ENCODE peak calls at places on chromosome X, in seven cellular contexts. One of them, this sample, is unnamed.

GRCh38 chrX:70479197-70479969 is 34.7 kb downstream of the DLG3 start:
- DNase-seq in ascending aorta: no peak
- DNase-seq in dorsolateral prefrontal cortex: no peak
- DNase-seq in fibroblast of mammary gland: peak
- DNase-seq in mucosa of descending colon: no peak
- DNase-seq in neural progenitor cell: no peak
- DNase-seq in NB4: peak
- DNase-seq in this sample: no peak

GRCh38 chrX:66233206-66233605 is 69.2 kb downstream of the HEPH start:
- DNase-seq in ascending aorta: no peak
- DNase-seq in dorsolateral prefrontal cortex: no peak
- DNase-seq in fibroblast of mammary gland: no peak
- DNase-seq in mucosa of descending colon: no peak
- DNase-seq in neural progenitor cell: peak
- DNase-seq in NB4: no peak
- DNase-seq in this sample: no peak

GRCh38 chrX:10176121-10177003 is 19.6 kb downstream of the CLCN4 start:
- DNase-seq in ascending aorta: no peak
- DNase-seq in dorsolateral prefrontal cortex: no peak
- DNase-seq in fibroblast of mammary gland: no peak
- DNase-seq in mucosa of descending colon: no peak
- DNase-seq in neural progenitor cell: no peak
- DNase-seq in NB4: peak
- DNase-seq in this sample: no peak

GRCh38 chrX:70970482-70970999 is 39.6 kb upstream of the SLC7A3 start:
- DNase-seq in ascending aorta: no peak
- DNase-seq in dorsolateral prefrontal cortex: no peak
- DNase-seq in fibroblast of mammary gland: peak
- DNase-seq in mucosa of descending colon: no peak
- DNase-seq in neural progenitor cell: peak
- DNase-seq in NB4: peak
- DNase-seq in this sample: no peak

GRCh38 chrX:39903937-39904336 is 193.8 kb downstream of the BCOR start:
- DNase-seq in ascending aorta: no peak
- DNase-seq in dorsolateral prefrontal cortex: no peak
- DNase-seq in fibroblast of mammary gland: peak
- DNase-seq in mucosa of descending colon: no peak
- DNase-seq in neural progenitor cell: no peak
- DNase-seq in NB4: no peak
- DNase-seq in this sample: no peak

GRCh38 chrX:125680366-125680765 is 360.7 kb downstream of the TEX13C start:
- DNase-seq in ascending aorta: no peak
- DNase-seq in dorsolateral prefrontal cortex: no peak
- DNase-seq in fibroblast of mammary gland: no peak
- DNase-seq in mucosa of descending colon: no peak
- DNase-seq in neural progenitor cell: no peak
- DNase-seq in NB4: no peak
- DNase-seq in this sample: no peak

GRCh38 chrX:121886557-121886956 is 839.1 kb downstream of the GLUD2 start:
- DNase-seq in ascending aorta: no peak
- DNase-seq in dorsolateral prefrontal cortex: no peak
- DNase-seq in fibroblast of mammary gland: no peak
- DNase-seq in mucosa of descending colon: no peak
- DNase-seq in neural progenitor cell: no peak
- DNase-seq in NB4: no peak
- DNase-seq in this sample: no peak

GRCh38 chrX:118978451-118978850 is 4.0 kb downstream of the LONRF3 start:
- DNase-seq in ascending aorta: no peak
- DNase-seq in dorsolateral prefrontal cortex: no peak
- DNase-seq in fibroblast of mammary gland: no peak
- DNase-seq in mucosa of descending colon: no peak
- DNase-seq in neural progenitor cell: no peak
- DNase-seq in NB4: peak
- DNase-seq in this sample: peak

GRCh38 chrX:40030205-40030604 is 67.6 kb downstream of the BCOR start:
- DNase-seq in ascending aorta: no peak
- DNase-seq in dorsolateral prefrontal cortex: no peak
- DNase-seq in fibroblast of mammary gland: no peak
- DNase-seq in mucosa of descending colon: no peak
- DNase-seq in neural progenitor cell: no peak
- DNase-seq in NB4: no peak
- DNase-seq in this sample: no peak

GRCh38 chrX:40072246-40072645 is 25.5 kb downstream of the BCOR start:
- DNase-seq in ascending aorta: no peak
- DNase-seq in dorsolateral prefrontal cortex: no peak
- DNase-seq in fibroblast of mammary gland: no peak
- DNase-seq in mucosa of descending colon: no peak
- DNase-seq in neural progenitor cell: no peak
- DNase-seq in NB4: no peak
- DNase-seq in this sample: no peak

GRCh38 chrX:16445166-16445752 is 204.7 kb upstream of the S100G start:
- DNase-seq in ascending aorta: no peak
- DNase-seq in dorsolateral prefrontal cortex: no peak
- DNase-seq in fibroblast of mammary gland: peak
- DNase-seq in mucosa of descending colon: no peak
- DNase-seq in neural progenitor cell: peak
- DNase-seq in NB4: peak
- DNase-seq in this sample: peak

GRCh38 chrX:112769034-112769433 is 71.6 kb downstream of the AMOT start:
- DNase-seq in ascending aorta: no peak
- DNase-seq in dorsolateral prefrontal cortex: no peak
- DNase-seq in fibroblast of mammary gland: peak
- DNase-seq in mucosa of descending colon: no peak
- DNase-seq in neural progenitor cell: no peak
- DNase-seq in NB4: no peak
- DNase-seq in this sample: no peak

GRCh38 chrX:107738768-107739167 is 36.8 kb downstream of the TSC22D3 start:
- DNase-seq in ascending aorta: no peak
- DNase-seq in dorsolateral prefrontal cortex: peak
- DNase-seq in fibroblast of mammary gland: no peak
- DNase-seq in mucosa of descending colon: no peak
- DNase-seq in neural progenitor cell: no peak
- DNase-seq in NB4: no peak
- DNase-seq in this sample: no peak

GRCh38 chrX:71911023-71911730 is 532 bp downstream of the NHSL2 start:
- DNase-seq in ascending aorta: no peak
- DNase-seq in dorsolateral prefrontal cortex: no peak
- DNase-seq in fibroblast of mammary gland: no peak
- DNase-seq in mucosa of descending colon: peak
- DNase-seq in neural progenitor cell: peak
- DNase-seq in NB4: peak
- DNase-seq in this sample: no peak

GRCh38 chrX:128616933-128617332 is 564.7 kb upstream of the ACTRT1 start:
- DNase-seq in ascending aorta: no peak
- DNase-seq in dorsolateral prefrontal cortex: no peak
- DNase-seq in fibroblast of mammary gland: no peak
- DNase-seq in mucosa of descending colon: no peak
- DNase-seq in neural progenitor cell: no peak
- DNase-seq in NB4: no peak
- DNase-seq in this sample: no peak

GRCh38 chrX:118694628-118695027 is 32.8 kb upstream of the IL13RA1 start:
- DNase-seq in ascending aorta: no peak
- DNase-seq in dorsolateral prefrontal cortex: no peak
- DNase-seq in fibroblast of mammary gland: no peak
- DNase-seq in mucosa of descending colon: no peak
- DNase-seq in neural progenitor cell: no peak
- DNase-seq in NB4: no peak
- DNase-seq in this sample: no peak

GRCh38 chrX:40158036-40158706 is 60.4 kb upstream of the BCOR start:
- DNase-seq in ascending aorta: no peak
- DNase-seq in dorsolateral prefrontal cortex: no peak
- DNase-seq in fibroblast of mammary gland: no peak
- DNase-seq in mucosa of descending colon: peak
- DNase-seq in neural progenitor cell: peak
- DNase-seq in NB4: peak
- DNase-seq in this sample: no peak

GRCh38 chrX:3346436-3347329 is at the start of gene MXRA5:
- DNase-seq in ascending aorta: no peak
- DNase-seq in dorsolateral prefrontal cortex: no peak
- DNase-seq in fibroblast of mammary gland: peak
- DNase-seq in mucosa of descending colon: no peak
- DNase-seq in neural progenitor cell: peak
- DNase-seq in NB4: no peak
- DNase-seq in this sample: no peak

GRCh38 chrX:115892787-115893671 is 277.5 kb upstream of the AGTR2 start:
- DNase-seq in ascending aorta: peak
- DNase-seq in dorsolateral prefrontal cortex: peak
- DNase-seq in fibroblast of mammary gland: peak
- DNase-seq in mucosa of descending colon: peak
- DNase-seq in neural progenitor cell: peak
- DNase-seq in NB4: peak
- DNase-seq in this sample: no peak

GRCh38 chrX:13013353-13014110 is 30.9 kb downstream of the FAM9C start:
- DNase-seq in ascending aorta: no peak
- DNase-seq in dorsolateral prefrontal cortex: no peak
- DNase-seq in fibroblast of mammary gland: peak
- DNase-seq in mucosa of descending colon: no peak
- DNase-seq in neural progenitor cell: no peak
- DNase-seq in NB4: peak
- DNase-seq in this sample: peak

GRCh38 chrX:118510076-118510475 is 14.5 kb downstream of the DOCK11 start:
- DNase-seq in ascending aorta: no peak
- DNase-seq in dorsolateral prefrontal cortex: no peak
- DNase-seq in fibroblast of mammary gland: no peak
- DNase-seq in mucosa of descending colon: no peak
- DNase-seq in neural progenitor cell: no peak
- DNase-seq in NB4: no peak
- DNase-seq in this sample: no peak

GRCh38 chrX:7146703-7147430 is 645 bp upstream of the STS start:
- DNase-seq in ascending aorta: peak
- DNase-seq in dorsolateral prefrontal cortex: no peak
- DNase-seq in fibroblast of mammary gland: peak
- DNase-seq in mucosa of descending colon: no peak
- DNase-seq in neural progenitor cell: no peak
- DNase-seq in NB4: no peak
- DNase-seq in this sample: no peak

GRCh38 chrX:20968996-20969395 is 405.2 kb upstream of the CNKSR2 start:
- DNase-seq in ascending aorta: no peak
- DNase-seq in dorsolateral prefrontal cortex: no peak
- DNase-seq in fibroblast of mammary gland: peak
- DNase-seq in mucosa of descending colon: no peak
- DNase-seq in neural progenitor cell: no peak
- DNase-seq in NB4: no peak
- DNase-seq in this sample: no peak

GRCh38 chrX:83535417-83536244 is 27.5 kb downstream of the POU3F4 start:
- DNase-seq in ascending aorta: no peak
- DNase-seq in dorsolateral prefrontal cortex: no peak
- DNase-seq in fibroblast of mammary gland: no peak
- DNase-seq in mucosa of descending colon: no peak
- DNase-seq in neural progenitor cell: no peak
- DNase-seq in NB4: no peak
- DNase-seq in this sample: no peak

GRCh38 chrX:32116047-32116446 is 1044.2 kb upstream of the FTHL17 start:
- DNase-seq in ascending aorta: no peak
- DNase-seq in dorsolateral prefrontal cortex: no peak
- DNase-seq in fibroblast of mammary gland: no peak
- DNase-seq in mucosa of descending colon: no peak
- DNase-seq in neural progenitor cell: no peak
- DNase-seq in NB4: peak
- DNase-seq in this sample: no peak

GRCh38 chrX:40240844-40241243 is 143.1 kb upstream of the BCOR start:
- DNase-seq in ascending aorta: no peak
- DNase-seq in dorsolateral prefrontal cortex: no peak
- DNase-seq in fibroblast of mammary gland: no peak
- DNase-seq in mucosa of descending colon: no peak
- DNase-seq in neural progenitor cell: no peak
- DNase-seq in NB4: peak
- DNase-seq in this sample: no peak

GRCh38 chrX:155874571-155875244 is 6.4 kb upstream of the VAMP7 start:
- DNase-seq in ascending aorta: no peak
- DNase-seq in dorsolateral prefrontal cortex: no peak
- DNase-seq in fibroblast of mammary gland: no peak
- DNase-seq in mucosa of descending colon: no peak
- DNase-seq in neural progenitor cell: no peak
- DNase-seq in NB4: no peak
- DNase-seq in this sample: no peak

GRCh38 chrX:65196758-65197371 is 220.6 kb upstream of the ZC4H2 start:
- DNase-seq in ascending aorta: no peak
- DNase-seq in dorsolateral prefrontal cortex: peak
- DNase-seq in fibroblast of mammary gland: no peak
- DNase-seq in mucosa of descending colon: peak
- DNase-seq in neural progenitor cell: peak
- DNase-seq in NB4: no peak
- DNase-seq in this sample: no peak
- TF ChIP-seq CTCF in ascending aorta: no peak
- TF ChIP-seq CTCF in dorsolateral prefrontal cortex: no peak
- TF ChIP-seq CTCF in fibroblast of mammary gland: no peak
- TF ChIP-seq CTCF in mucosa of descending colon: no peak
- TF ChIP-seq CTCF in neural progenitor cell: peak
- TF ChIP-seq CTCF in NB4: no peak
- TF ChIP-seq CTCF in this sample: no peak

DNA sequence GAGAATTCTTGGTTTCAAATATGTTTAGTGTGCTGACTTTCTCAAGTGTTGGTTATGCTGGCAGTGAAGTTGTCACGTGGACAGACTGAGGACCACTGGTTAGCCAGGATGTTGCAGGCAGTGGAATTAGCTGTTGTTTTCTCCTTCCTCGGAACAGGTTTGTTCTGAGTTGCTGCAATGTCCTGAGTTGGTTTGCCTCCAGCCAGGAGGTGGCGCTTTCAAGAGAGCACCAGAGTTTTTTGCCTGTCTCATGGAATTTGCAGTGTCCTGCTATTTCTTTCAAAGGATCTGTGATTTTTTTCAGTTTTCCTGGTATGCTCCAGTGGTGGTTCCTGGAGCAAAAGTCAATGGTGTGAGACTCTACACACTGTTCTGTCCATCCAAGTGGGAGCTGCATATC is 158.1 kb upstream of the CXorf66 start:
- DNase-seq in ascending aorta: no peak
- DNase-seq in dorsolateral prefrontal cortex: no peak
- DNase-seq in fibroblast of mammary gland: no peak
- DNase-seq in mucosa of descending colon: no peak
- DNase-seq in neural progenitor cell: peak
- DNase-seq in NB4: no peak
- DNase-seq in this sample: no peak
- TF ChIP-seq CTCF in ascending aorta: no peak
- TF ChIP-seq CTCF in dorsolateral prefrontal cortex: no peak
- TF ChIP-seq CTCF in fibroblast of mammary gland: no peak
- TF ChIP-seq CTCF in mucosa of descending colon: no peak
- TF ChIP-seq CTCF in neural progenitor cell: peak
- TF ChIP-seq CTCF in NB4: peak
- TF ChIP-seq CTCF in this sample: no peak

GRCh38 chrX:93422693-93423092 is 250.7 kb downstream of the NAP1L3 start:
- DNase-seq in ascending aorta: no peak
- DNase-seq in dorsolateral prefrontal cortex: no peak
- DNase-seq in fibroblast of mammary gland: peak
- DNase-seq in mucosa of descending colon: no peak
- DNase-seq in neural progenitor cell: peak
- DNase-seq in NB4: peak
- DNase-seq in this sample: no peak
- TF ChIP-seq CTCF in ascending aorta: peak
- TF ChIP-seq CTCF in dorsolateral prefrontal cortex: peak
- TF ChIP-seq CTCF in fibroblast of mammary gland: peak
- TF ChIP-seq CTCF in mucosa of descending colon: no peak
- TF ChIP-seq CTCF in neural progenitor cell: peak
- TF ChIP-seq CTCF in NB4: peak
- TF ChIP-seq CTCF in this sample: peak

DNA sequence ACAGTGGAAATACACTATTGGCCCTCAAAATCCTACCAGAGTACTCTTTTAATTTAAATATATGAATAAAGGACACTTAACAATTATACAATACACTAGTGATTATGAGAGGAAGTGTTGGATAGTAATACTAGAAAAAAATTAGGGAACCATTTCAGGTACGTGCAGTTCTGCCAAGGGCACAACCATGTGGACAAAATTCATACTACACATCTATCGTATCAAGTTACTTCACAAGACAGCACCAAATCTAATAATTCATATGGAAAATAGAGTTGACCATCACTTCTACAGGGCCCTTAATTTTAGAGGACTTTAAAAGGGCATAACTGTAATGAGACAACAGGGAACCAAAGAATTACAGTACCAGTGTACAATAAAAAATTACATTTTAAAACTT is 69.2 kb upstream of the ZCCHC13 start:
- DNase-seq in ascending aorta: no peak
- DNase-seq in dorsolateral prefrontal cortex: no peak
- DNase-seq in fibroblast of mammary gland: no peak
- DNase-seq in mucosa of descending colon: no peak
- DNase-seq in neural progenitor cell: no peak
- DNase-seq in NB4: peak
- DNase-seq in this sample: no peak
- TF ChIP-seq CTCF in ascending aorta: no peak
- TF ChIP-seq CTCF in dorsolateral prefrontal cortex: no peak
- TF ChIP-seq CTCF in fibroblast of mammary gland: peak
- TF ChIP-seq CTCF in mucosa of descending colon: no peak
- TF ChIP-seq CTCF in neural progenitor cell: no peak
- TF ChIP-seq CTCF in NB4: no peak
- TF ChIP-seq CTCF in this sample: peak

This sample was measured in CD14-positive monocyte.